ENCODE peak calls at places on chromosomes 6 and 20, in nine cellular contexts. I is psoas muscle, G is sigmoid colon, B is GM23248, T is aorta, K is H9, X is breast epithelium, U is endothelial cell of umbilical vein, S is IMR-90. O is an unnamed sample.

GRCh38 chr20:37651932-37652331 is 41.9 kb upstream of the CTNNBL1 start:
- DNase-seq in I (no peak), G (no peak), B (no peak), T (peak; percentile 56), K (peak; percentile 77), X (no peak), U (peak; percentile 42), S (no peak), O (no peak)

GRCh38 chr6:151239603-151240035 is at the start of gene AKAP12:
- DNase-seq in I (peak; percentile 31), G (peak; percentile 89), B (peak; percentile 54), T (peak; percentile 57), K (peak; percentile 74), X (no peak), U (no peak), S (peak; percentile 45), O (no peak)

GRCh38 chr20:59518881-59519706 is 85.2 kb upstream of the PHACTR3 start:
- DNase-seq in I (no peak), G (no peak), B (peak; percentile 64), T (no peak), K (peak; percentile 82), X (no peak), U (peak; percentile 46), S (peak; percentile 47), O (no peak)

GRCh38 chr20:54197621-54198604 is 10.0 kb upstream of the PFDN4 start:
- DNase-seq in I (no peak), G (no peak), B (peak; percentile 85), T (no peak), K (no peak), X (no peak), U (no peak), S (peak; percentile 49), O (no peak)

GRCh38 chr6:120648713-120649112 is 685.6 kb downstream of the TBC1D32 start:
- DNase-seq in I (no peak), G (no peak), B (no peak), T (no peak), K (no peak), X (no peak), U (no peak), S (no peak), O (peak; percentile 46)

GRCh38 chr6:9431945-9432344 is 982.9 kb downstream of the TFAP2A start:
- DNase-seq in I (no peak), G (no peak), B (no peak), T (no peak), K (no peak), X (no peak), U (no peak), S (no peak), O (no peak)

GRCh38 chr20:3204124-3204794 is at the start of gene DDRGK1:
- DNase-seq in I (peak; percentile 87), G (peak; percentile 95), B (peak; percentile 90), T (peak; percentile 90), K (peak; percentile 84), X (peak; percentile 80), U (peak; percentile 84), S (peak; percentile 69), O (no peak)

GRCh38 chr20:11921326-11921725 is 3.6 kb downstream of the BTBD3 start:
- DNase-seq in I (no peak), G (no peak), B (no peak), T (no peak), K (no peak), X (no peak), U (no peak), S (no peak), O (no peak)

GRCh38 chr20:51022803-51023616 is at the start of gene KCNG1:
- DNase-seq in I (peak; percentile 65), G (peak; percentile 74), B (peak; percentile 92), T (peak; percentile 68), K (peak; percentile 86), X (peak; percentile 49), U (peak; percentile 57), S (peak; percentile 75), O (peak; percentile 16)

GRCh38 chr6:7673063-7673536 is 52.8 kb upstream of the BMP6 start:
- DNase-seq in I (peak; percentile 44), G (peak; percentile 74), B (peak; percentile 88), T (no peak), K (peak; percentile 83), X (peak; percentile 20), U (peak; percentile 15), S (peak; percentile 5), O (no peak)

GRCh38 chr6:127737768-127738167 is 160.8 kb downstream of the C6orf58 start:
- DNase-seq in I (no peak), G (no peak), B (peak; percentile 17), T (no peak), K (no peak), X (no peak), U (no peak), S (peak; percentile 8), O (peak; percentile 1)

GRCh38 chr6:25660512-25660911 is 8.5 kb downstream of the SCGN start:
- DNase-seq in I (no peak), G (no peak), B (peak; percentile 89), T (no peak), K (no peak), X (no peak), U (peak; percentile 8), S (peak; percentile 54), O (peak; percentile 83)

GRCh38 chr6:144417686-144418085 is 132.6 kb downstream of the UTRN start:
- DNase-seq in I (no peak), G (no peak), B (peak; percentile 14), T (no peak), K (no peak), X (no peak), U (peak; percentile 49), S (peak; percentile 47), O (no peak)

GRCh38 chr20:45918779-45919535 is 7.0 kb upstream of the PLTP start:
- DNase-seq in I (no peak), G (no peak), B (no peak), T (no peak), K (no peak), X (no peak), U (no peak), S (peak; percentile 21), O (no peak)

GRCh38 chr6:19851273-19852089 is 14.3 kb downstream of the ID4 start:
- DNase-seq in I (no peak), G (no peak), B (peak; percentile 84), T (no peak), K (peak; percentile 71), X (no peak), U (peak; percentile 31), S (peak; percentile 84), O (no peak)

GRCh38 chr6:19849196-19849595 is 12.0 kb downstream of the ID4 start:
- DNase-seq in I (no peak), G (no peak), B (no peak), T (no peak), K (no peak), X (no peak), U (no peak), S (no peak), O (no peak)

GRCh38 chr6:19845271-19846046 is 8.3 kb downstream of the ID4 start:
- DNase-seq in I (no peak), G (no peak), B (peak; percentile 23), T (no peak), K (no peak), X (no peak), U (no peak), S (peak; percentile 58), O (no peak)

GRCh38 chr6:19849736-19850135 is 12.6 kb downstream of the ID4 start:
- DNase-seq in I (no peak), G (no peak), B (no peak), T (no peak), K (no peak), X (no peak), U (no peak), S (no peak), O (no peak)

GRCh38 chr6:19848465-19848864 is 11.3 kb downstream of the ID4 start:
- DNase-seq in I (no peak), G (no peak), B (no peak), T (no peak), K (no peak), X (no peak), U (no peak), S (no peak), O (no peak)
- H3K27ac ChIP-seq in I (no peak overlapping the region), G (no peak overlapping the region), B (no peak overlapping the region), T (peak overlapping the region; percentile 87), K (no peak overlapping the region), X (no peak overlapping the region), U (no peak overlapping the region), S (no peak overlapping the region), O (no peak overlapping the region)

GRCh38 chr20:57987659-57988058 is 240.8 kb downstream of the ANKRD60 start:
- DNase-seq in I (no peak), G (no peak), B (no peak), T (no peak), K (no peak), X (no peak), U (no peak), S (no peak), O (no peak)

GRCh38 chr20:57988828-57989227 is 239.6 kb downstream of the ANKRD60 start:
- DNase-seq in I (no peak), G (no peak), B (no peak), T (no peak), K (no peak), X (peak; percentile 55), U (no peak), S (no peak), O (no peak)

GRCh38 chr20:57988422-57988821 is 240.0 kb downstream of the ANKRD60 start:
- DNase-seq in I (no peak), G (no peak), B (no peak), T (no peak), K (no peak), X (no peak), U (no peak), S (no peak), O (no peak)

GRCh38 chr20:57991211-57991841 is 237.1 kb downstream of the ANKRD60 start:
- DNase-seq in I (peak; percentile 41), G (no peak), B (peak; percentile 97), T (no peak), K (no peak), X (peak; percentile 89), U (no peak), S (no peak), O (peak; percentile 92)

GRCh38 chr20:57990396-57990987 is 238.0 kb downstream of the ANKRD60 start:
- DNase-seq in I (peak; percentile 45), G (no peak), B (peak; percentile 95), T (no peak), K (no peak), X (peak; percentile 37), U (peak; percentile 58), S (no peak), O (no peak)
- H3K27ac ChIP-seq in I (no peak overlapping the region), G (no peak overlapping the region), B (peak overlapping the region; percentile 94), T (no peak overlapping the region), K (no peak overlapping the region), X (peak overlapping the region; percentile 82), U (no peak overlapping the region), S (no peak overlapping the region), O (peak overlapping the region; percentile 73)

DNA sequence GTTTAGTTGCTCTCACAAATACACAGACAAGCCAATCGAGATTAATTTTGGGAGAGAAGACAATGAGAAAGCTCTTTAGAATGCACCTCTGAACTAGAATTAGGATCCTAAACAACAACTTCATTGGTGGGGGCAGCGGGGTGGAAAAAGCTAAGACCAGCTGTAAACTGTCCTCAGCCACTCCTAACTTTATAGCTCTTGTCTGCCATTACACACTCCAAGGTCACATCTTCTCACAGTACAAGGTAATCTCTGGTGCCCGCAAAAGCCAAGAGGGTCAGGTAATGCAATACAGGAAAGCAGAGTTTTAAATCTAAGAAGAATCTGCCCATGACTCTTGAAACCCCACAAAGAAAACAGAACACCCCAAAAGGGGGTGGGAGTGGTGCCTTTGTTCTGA is 17.8 kb upstream of the IL22RA2 start:
- DNase-seq in I (no peak), G (no peak), B (no peak), T (no peak), K (no peak), X (no peak), U (no peak), S (no peak), O (no peak)
- H3K27ac ChIP-seq in I (no peak overlapping the region), G (no peak overlapping the region), B (no peak overlapping the region), T (no peak overlapping the region), K (no peak overlapping the region), X (peak overlapping the region; percentile 64), U (no peak overlapping the region), S (no peak overlapping the region), O (no peak overlapping the region)

GRCh38 chr20:44073011-44073674 is 113.8 kb downstream of the JPH2 start:
- DNase-seq in I (no peak), G (no peak), B (no peak), T (no peak), K (no peak), X (peak; percentile 11), U (no peak), S (no peak), O (no peak)
- H3K27ac ChIP-seq in I (no peak overlapping the region), G (no peak overlapping the region), B (no peak overlapping the region), T (no peak overlapping the region), K (no peak overlapping the region), X (no peak overlapping the region), U (no peak overlapping the region), S (no peak overlapping the region), O (no peak overlapping the region)

O was measured in epithelial cell of prostate.